ENCODE peak calls at places on chromosomes 6 and 20, in seven cellular contexts. S is SK-N-MC, V is sigmoid colon, J is upper lobe of left lung, A is H1, E is K562, I is HCT116. B is an unnamed sample.

GRCh38 chr20:51385941-51386530 is 156.5 kb downstream of the NFATC2 start:
- DNase-seq in A (no peak), J (no peak), V (peak), E (no peak), S (no peak), I (peak), B (no peak)

GRCh38 chr20:24148372-24148771 is 159.8 kb upstream of the GGTLC1 start:
- DNase-seq in S (no peak), V (no peak), J (peak), A (peak), I (no peak), E (no peak), B (no peak)

GRCh38 chr6:151058021-151058733 is 181.6 kb upstream of the AKAP12 start:
- DNase-seq in J (no peak), V (no peak), E (no peak), S (no peak), I (no peak), A (peak), B (no peak)

GRCh38 chr20:63071541-63072181 is 64.9 kb upstream of the BHLHE23 start:
- DNase-seq in A (peak), S (no peak), V (peak), E (peak), J (no peak), I (no peak), B (no peak)

GRCh38 chr6:148457137-148457842 is 114.7 kb downstream of the SASH1 start:
- DNase-seq in V (no peak), S (no peak), J (no peak), A (no peak), E (no peak), I (no peak), B (no peak)

GRCh38 chr6:133890941-133891813 is 2.3 kb downstream of the TCF21 start:
- DNase-seq in E (no peak), I (no peak), S (no peak), V (peak), J (no peak), A (peak), B (no peak)

GRCh38 chr6:33384581-33385020 is 7.0 kb upstream of the KIFC1 start:
- DNase-seq in A (no peak), S (no peak), J (no peak), V (no peak), E (peak), I (peak), B (no peak)

GRCh38 chr6:39209908-39210307 is 19.4 kb downstream of the KCNK5 start:
- DNase-seq in E (no peak), V (no peak), J (no peak), A (no peak), I (no peak), S (no peak), B (no peak)

GRCh38 chr6:159151266-159151855 is 17.8 kb upstream of the FNDC1 start:
- DNase-seq in I (peak), A (no peak), S (no peak), V (no peak), J (peak), E (peak), B (no peak)

GRCh38 chr6:24323632-24324337 is 34.1 kb downstream of the DCDC2 start:
- DNase-seq in V (no peak), J (no peak), S (no peak), I (no peak), E (no peak), A (no peak), B (no peak)

GRCh38 chr6:25085761-25086160 is 150.0 kb upstream of the RIPOR2 start:
- DNase-seq in S (no peak), I (no peak), V (no peak), E (no peak), A (no peak), J (no peak), B (no peak)

GRCh38 chr6:157786221-157786620 is 36.8 kb upstream of the SNX9 start:
- DNase-seq in I (no peak), S (no peak), V (no peak), A (no peak), J (no peak), E (no peak), B (no peak)

GRCh38 chr20:14992961-14993360 is 655.5 kb upstream of the FLRT3 start:
- DNase-seq in I (no peak), A (no peak), V (no peak), E (no peak), S (no peak), J (no peak), B (no peak)

GRCh38 chr20:63188159-63188442 is 27.8 kb downstream of the YTHDF1 start:
- DNase-seq in A (no peak), S (no peak), J (no peak), I (no peak), E (no peak), V (no peak), B (no peak)

GRCh38 chr20:4944518-4944917 is 56.8 kb downstream of the SLC23A2 start:
- DNase-seq in A (no peak), S (no peak), I (no peak), J (peak), E (no peak), V (no peak), B (no peak)

DNA sequence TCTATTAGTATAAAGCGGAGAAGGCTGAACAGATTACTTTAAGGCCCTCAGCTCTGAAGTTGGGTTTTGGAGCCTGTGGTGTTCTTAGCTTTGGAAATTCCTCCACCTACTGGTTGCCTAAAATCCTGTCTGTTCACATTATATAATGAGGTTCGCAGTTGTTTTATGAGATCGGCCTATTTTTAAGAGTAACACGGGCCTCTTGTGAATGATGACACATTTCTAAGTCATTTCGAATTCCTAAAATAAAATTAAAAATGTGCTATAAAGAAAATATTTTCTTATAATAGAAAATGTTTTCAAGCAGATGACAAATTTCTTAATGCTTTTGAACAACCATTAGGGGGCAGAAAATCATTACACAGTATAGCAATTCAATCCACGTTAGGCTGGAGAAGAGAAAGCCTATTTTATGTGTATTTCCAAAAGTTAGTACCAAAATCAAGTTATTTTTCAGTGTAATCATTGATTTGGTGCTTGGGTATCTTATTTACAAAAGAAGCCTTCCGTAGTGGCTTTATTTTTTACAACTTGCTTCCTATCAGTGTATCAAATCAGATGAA is 15.8 kb upstream of the FAM8A1 start:
- DNase-seq in V (peak), I (peak), E (peak), A (no peak), S (peak), J (peak), B (peak)
- TF ChIP-seq POLR2AphosphoS5 in V (no peak), I (no peak), E (no peak), A (no peak), S (no peak), J (no peak), B (no peak)

DNA sequence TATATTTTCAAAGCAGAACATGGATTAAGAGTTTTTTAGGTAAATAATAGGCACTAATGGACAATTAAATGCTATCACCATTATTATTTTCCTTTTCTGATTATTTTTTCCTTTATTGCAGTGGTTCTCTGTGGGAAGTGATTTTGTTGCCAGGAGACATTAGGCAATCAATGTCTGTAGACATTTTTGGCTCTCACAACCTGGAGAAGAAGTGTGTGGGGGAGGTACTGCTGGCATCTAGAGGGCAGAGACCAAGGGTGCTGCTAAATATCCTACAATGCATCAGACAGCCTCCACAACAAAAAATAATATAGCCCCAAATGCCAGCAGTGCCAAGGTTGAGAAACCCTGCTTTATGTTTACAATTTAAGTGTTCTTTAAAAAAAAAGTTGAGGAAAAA is 8.3 kb downstream of the IFNGR1 start:
- DNase-seq in I (no peak), J (no peak), S (no peak), A (no peak), E (no peak), V (no peak), B (no peak)
- TF ChIP-seq POLR2AphosphoS5 in I (no peak), J (no peak), S (no peak), A (no peak), E (no peak), V (no peak), B (no peak)

DNA sequence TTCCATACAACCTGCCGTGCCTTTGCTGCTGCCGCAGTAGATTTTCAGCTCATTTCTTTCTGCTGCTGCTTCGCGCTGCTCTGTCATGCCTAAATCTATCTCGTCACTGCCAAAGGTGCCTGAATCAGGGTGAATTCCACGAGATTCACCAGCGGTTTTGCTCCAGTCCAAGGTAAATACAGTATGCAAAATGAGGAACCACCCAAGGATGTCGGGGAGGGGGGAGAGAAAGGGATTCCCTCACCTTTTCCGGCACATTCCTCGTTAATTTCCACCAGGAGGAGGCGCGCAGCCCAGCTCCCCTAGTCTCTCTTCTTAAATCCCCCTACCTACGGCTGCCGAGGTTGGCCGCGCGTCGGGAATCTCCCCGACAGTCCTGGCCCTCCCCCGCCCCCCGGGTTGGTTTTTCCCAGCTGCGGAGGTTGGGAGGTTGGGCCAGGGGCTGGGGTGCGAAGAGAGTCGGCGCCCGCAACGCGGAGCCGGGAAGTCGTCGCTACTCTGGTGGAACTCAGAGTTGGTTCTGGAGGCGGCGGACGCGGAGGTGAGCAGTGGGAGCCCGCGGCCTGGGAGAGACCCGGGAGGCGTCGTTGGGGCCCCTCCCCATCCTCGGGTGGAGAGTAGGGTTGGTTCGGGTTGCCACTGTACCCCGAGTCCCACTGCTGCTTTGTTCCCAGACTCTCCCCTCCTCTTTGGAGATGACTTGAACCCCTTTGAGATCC is at the start of gene TPBG:
- DNase-seq in V (peak), S (no peak), I (peak), A (peak), E (peak), J (peak), B (peak)
- TF ChIP-seq POLR2AphosphoS5 in V (no peak), S (peak), I (peak), A (peak), E (no peak), J (peak), B (no peak)

DNA sequence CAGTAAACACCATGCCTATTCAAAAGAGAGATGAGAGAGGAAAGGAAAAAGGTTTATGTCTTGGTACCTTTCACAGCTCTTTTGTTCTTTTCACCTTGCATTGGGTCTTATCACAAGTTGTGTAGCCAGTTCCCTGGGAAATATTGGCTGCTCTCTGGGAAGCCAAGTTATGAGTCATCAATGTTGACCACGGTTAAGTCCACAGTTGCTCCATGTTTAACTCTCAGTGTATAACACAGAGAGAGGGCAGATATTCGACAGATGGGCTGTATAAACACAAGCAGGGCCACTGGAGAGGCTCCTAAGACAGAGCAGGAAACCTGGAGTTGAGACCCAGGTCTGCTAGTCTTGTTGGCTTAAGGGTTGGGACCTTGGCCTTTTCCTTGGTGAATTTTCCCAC is 718.6 kb downstream of the QKI start:
- DNase-seq in E (no peak), A (no peak), V (no peak), J (no peak), S (no peak), I (peak), B (no peak)
- TF ChIP-seq POLR2AphosphoS5 in E (no peak), A (no peak), V (no peak), J (no peak), S (no peak), I (no peak), B (no peak)

GRCh38 chr6:102223942-102224341 is 830.4 kb downstream of the GRIK2 start:
- DNase-seq in S (no peak), I (no peak), J (no peak), E (no peak), A (no peak), V (no peak), B (no peak)
- TF ChIP-seq POLR2AphosphoS5 in S (no peak), I (no peak), J (no peak), E (no peak), A (no peak), V (no peak), B (no peak)

GRCh38 chr6:135073757-135074393 is 19.3 kb upstream of the HBS1L start:
- DNase-seq in A (no peak), I (no peak), S (no peak), E (peak), J (no peak), V (no peak), B (no peak)
- TF ChIP-seq POLR2AphosphoS5 in A (no peak), I (no peak), S (no peak), E (peak), J (no peak), V (no peak), B (no peak)

GRCh38 chr6:41791984-41792383 is 4.5 kb downstream of the TOMM6 start:
- DNase-seq in J (no peak), S (no peak), E (no peak), I (no peak), A (no peak), V (no peak), B (no peak)
- TF ChIP-seq POLR2AphosphoS5 in J (no peak), S (no peak), E (peak), I (no peak), A (no peak), V (no peak), B (peak)

GRCh38 chr20:47666304-47666703 is 119.0 kb downstream of the SULF2 start:
- DNase-seq in I (no peak), A (no peak), V (no peak), J (no peak), S (no peak), E (no peak), B (no peak)

GRCh38 chr20:47667086-47667485 is 118.2 kb downstream of the SULF2 start:
- DNase-seq in I (no peak), V (no peak), E (no peak), J (no peak), A (no peak), S (no peak), B (no peak)

GRCh38 chr20:47664744-47665143 is 120.5 kb downstream of the SULF2 start:
- DNase-seq in S (no peak), J (no peak), A (no peak), V (no peak), E (no peak), I (no peak), B (no peak)

GRCh38 chr20:47664068-47664437 is 121.2 kb downstream of the SULF2 start:
- DNase-seq in S (no peak), V (no peak), J (no peak), A (no peak), E (no peak), I (no peak), B (no peak)

DNA sequence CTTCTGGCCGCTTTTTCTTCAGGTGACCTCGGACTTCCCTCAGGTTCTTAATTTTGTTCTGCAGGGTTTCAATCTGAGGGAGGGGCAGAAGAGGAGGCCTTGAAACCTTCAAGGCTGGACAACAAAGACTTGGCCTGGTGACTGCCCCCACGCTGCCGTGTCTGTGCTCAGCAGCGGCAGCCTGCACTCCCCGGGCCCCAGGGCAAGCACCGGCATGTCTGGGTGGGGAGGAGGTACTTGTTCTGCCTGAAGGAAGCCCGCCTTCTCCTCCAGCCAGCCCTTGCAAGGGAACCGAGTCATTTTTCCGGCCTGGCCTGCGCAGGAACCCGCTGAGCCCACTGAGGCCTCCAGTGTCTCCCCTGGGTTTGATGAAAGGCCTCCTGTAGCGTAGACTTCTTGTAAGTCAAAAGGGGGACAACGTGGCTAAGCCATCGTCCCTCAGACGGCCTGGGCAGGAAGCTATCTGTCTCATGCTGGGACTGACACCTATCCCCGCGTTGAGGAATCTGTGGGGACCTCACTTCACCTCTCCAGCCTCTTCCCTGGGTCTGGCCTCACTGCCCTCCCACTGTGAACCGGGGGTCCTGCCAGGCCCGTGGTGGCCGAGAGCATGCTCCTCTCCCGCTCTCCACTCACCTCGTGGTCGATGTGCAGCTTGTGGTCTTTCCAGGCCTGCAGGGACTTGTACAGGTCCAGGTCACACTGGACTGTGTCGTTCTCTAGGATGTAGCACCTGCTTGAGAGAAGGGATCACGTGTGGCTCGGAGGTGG is 119.9 kb downstream of the SULF2 start:
- DNase-seq in E (no peak), I (no peak), A (no peak), S (no peak), J (no peak), V (no peak), B (no peak)
- TF ChIP-seq POLR2AphosphoS5 in E (no peak), I (no peak), A (no peak), S (no peak), J (no peak), V (no peak), B (peak)

GRCh38 chr6:9458424-9458823 is 956.5 kb downstream of the TFAP2A start:
- DNase-seq in I (no peak), E (no peak), J (no peak), V (no peak), A (no peak), S (no peak), B (no peak)

GRCh38 chr6:9464583-9464982 is 950.3 kb downstream of the TFAP2A start:
- DNase-seq in V (no peak), S (no peak), E (no peak), I (no peak), A (no peak), J (no peak), B (no peak)

GRCh38 chr6:9461161-9461560 is 953.7 kb downstream of the TFAP2A start:
- DNase-seq in V (no peak), J (no peak), I (no peak), A (no peak), S (no peak), E (no peak), B (no peak)

GRCh38 chr6:9467746-9468145 is 947.1 kb downstream of the TFAP2A start:
- DNase-seq in A (no peak), S (no peak), E (no peak), V (no peak), I (no peak), J (no peak), B (no peak)

GRCh38 chr6:9463311-9463710 is 951.6 kb downstream of the TFAP2A start:
- DNase-seq in V (no peak), J (no peak), A (no peak), I (no peak), E (no peak), S (no peak), B (no peak)
- TF ChIP-seq POLR2AphosphoS5 in V (no peak), J (no peak), A (no peak), I (no peak), E (no peak), S (no peak), B (no peak)

DNA sequence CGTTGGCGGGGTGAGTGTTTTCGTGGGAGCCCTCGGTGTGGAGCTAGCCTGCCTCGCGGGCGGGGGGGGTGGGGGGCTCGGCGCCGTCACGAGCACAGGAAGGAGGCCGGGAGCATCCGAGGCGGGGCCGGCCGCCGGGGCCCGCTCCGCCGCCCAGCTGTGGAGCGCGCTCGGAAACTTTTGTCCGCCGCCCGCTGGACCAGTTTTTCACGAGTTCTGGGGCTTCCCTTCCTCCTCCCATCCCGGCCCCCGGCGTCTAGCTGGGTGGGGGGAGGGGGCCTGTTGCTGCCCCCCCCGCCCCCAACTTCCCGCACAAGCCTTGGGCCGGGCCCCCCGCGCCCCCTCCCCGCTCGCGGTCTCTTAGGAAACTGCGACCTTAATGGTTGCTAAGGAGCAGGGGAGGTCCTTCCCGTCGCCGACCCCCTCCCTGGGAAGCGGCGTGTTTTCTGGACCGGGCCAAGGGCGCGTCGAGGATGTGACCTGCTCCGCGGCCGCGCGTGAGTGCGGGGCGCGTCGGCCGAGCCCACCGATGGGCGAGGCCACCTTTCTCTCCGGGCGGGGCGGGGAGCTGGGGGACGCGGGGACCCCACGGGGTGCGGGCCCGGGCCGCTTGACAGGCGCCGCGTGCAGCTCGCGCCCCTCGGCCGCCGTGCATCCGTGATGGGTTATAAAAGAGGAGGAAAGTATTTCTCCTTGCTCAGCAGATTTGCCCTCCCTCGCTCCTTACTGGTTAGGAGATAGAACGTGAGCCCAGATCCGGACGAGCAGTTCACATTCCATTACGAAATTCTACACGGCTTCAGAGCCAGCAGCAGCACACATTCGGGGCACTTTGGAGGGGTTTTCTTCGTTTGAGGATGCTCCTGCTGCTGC is 1.4 kb downstream of the RREB1 start:
- DNase-seq in S (peak), V (peak), J (peak), E (peak), I (no peak), A (no peak), B (no peak)
- TF ChIP-seq POLR2AphosphoS5 in S (peak), V (no peak), J (peak), E (no peak), I (no peak), A (no peak), B (no peak)